ENCODE peak calls at places on chromosomes 7 and 10, in four cellular contexts. One of them, this sample, is unnamed.

GRCh38 chr7:28112883-28113540 is 67.6 kb downstream of the JAZF1 start:
- DNase-seq in H1: no peak
- DNase-seq in IMR-90: no peak
- DNase-seq in mesendoderm: no peak
- DNase-seq in this sample: no peak

GRCh38 chr10:73899401-73899780 is 11.5 kb upstream of the PLAU start:
- DNase-seq in mesendoderm: peak
- DNase-seq in H1: no peak
- DNase-seq in IMR-90: peak
- DNase-seq in this sample: no peak

GRCh38 chr7:123763191-123763661 is 14.4 kb upstream of the WASL start:
- DNase-seq in IMR-90: no peak
- DNase-seq in mesendoderm: no peak
- DNase-seq in H1: no peak
- DNase-seq in this sample: no peak

GRCh38 chr7:100016209-100016901 is 959 bp downstream of the ZKSCAN1 start:
- DNase-seq in mesendoderm: no peak
- DNase-seq in H1: no peak
- DNase-seq in IMR-90: no peak
- DNase-seq in this sample: no peak

GRCh38 chr10:7121154-7121797 is 289.6 kb downstream of the SFMBT2 start:
- DNase-seq in IMR-90: peak
- DNase-seq in mesendoderm: peak
- DNase-seq in H1: peak
- DNase-seq in this sample: peak

GRCh38 chr10:133134411-133135115 is 25.5 kb upstream of the KNDC1 start:
- DNase-seq in H1: peak
- DNase-seq in mesendoderm: no peak
- DNase-seq in IMR-90: no peak
- DNase-seq in this sample: peak

GRCh38 chr7:38398725-38399321 is 125.4 kb upstream of the TARP start:
- DNase-seq in mesendoderm: peak
- DNase-seq in H1: peak
- DNase-seq in IMR-90: peak
- DNase-seq in this sample: peak

GRCh38 chr10:19788075-19788686 is 28.1 kb upstream of the PLXDC2 start:
- DNase-seq in mesendoderm: peak
- DNase-seq in IMR-90: peak
- DNase-seq in H1: peak
- DNase-seq in this sample: no peak

GRCh38 chr7:41487229-41487861 is 215.5 kb downstream of the INHBA start:
- DNase-seq in IMR-90: no peak
- DNase-seq in H1: no peak
- DNase-seq in mesendoderm: no peak
- DNase-seq in this sample: no peak

GRCh38 chr7:155739538-155740140 is 72.6 kb downstream of the SHH start:
- DNase-seq in mesendoderm: no peak
- DNase-seq in H1: no peak
- DNase-seq in IMR-90: no peak
- DNase-seq in this sample: no peak

GRCh38 chr10:132135398-132135872 is 51.3 kb upstream of the DPYSL4 start:
- DNase-seq in mesendoderm: peak
- DNase-seq in H1: no peak
- DNase-seq in IMR-90: no peak
- DNase-seq in this sample: peak

GRCh38 chr7:57182031-57182430 is 49.8 kb upstream of the ZNF479 start:
- DNase-seq in H1: no peak
- DNase-seq in IMR-90: no peak
- DNase-seq in mesendoderm: no peak
- DNase-seq in this sample: no peak

GRCh38 chr7:66047426-66047825 is 28.2 kb upstream of the ASL start:
- DNase-seq in IMR-90: peak
- DNase-seq in mesendoderm: no peak
- DNase-seq in H1: no peak
- DNase-seq in this sample: no peak

GRCh38 chr10:114000461-114000860 is 43.2 kb upstream of the ADRB1 start:
- DNase-seq in mesendoderm: no peak
- DNase-seq in IMR-90: no peak
- DNase-seq in H1: no peak
- DNase-seq in this sample: no peak

GRCh38 chr7:75969182-75969581 is 25.2 kb downstream of the TMEM120A start:
- DNase-seq in H1: no peak
- DNase-seq in IMR-90: no peak
- DNase-seq in mesendoderm: no peak
- DNase-seq in this sample: no peak

GRCh38 chr7:97064972-97065587 is 40.4 kb upstream of the DLX5 start:
- DNase-seq in mesendoderm: peak
- DNase-seq in H1: peak
- DNase-seq in IMR-90: peak
- DNase-seq in this sample: no peak

GRCh38 chr10:101903827-101904520 is 60.4 kb upstream of the KCNIP2 start:
- DNase-seq in IMR-90: peak
- DNase-seq in mesendoderm: no peak
- DNase-seq in H1: no peak
- DNase-seq in this sample: no peak

GRCh38 chr10:121284952-121285351 is 313.3 kb downstream of the FGFR2 start:
- DNase-seq in H1: no peak
- DNase-seq in mesendoderm: no peak
- DNase-seq in IMR-90: no peak
- DNase-seq in this sample: no peak

GRCh38 chr7:122298618-122299017 is 5.9 kb downstream of the FEZF1 start:
- DNase-seq in mesendoderm: no peak
- DNase-seq in IMR-90: no peak
- DNase-seq in H1: no peak
- DNase-seq in this sample: no peak

GRCh38 chr7:150860978-150861295 is 8.6 kb downstream of the AOC1 start:
- DNase-seq in mesendoderm: no peak
- DNase-seq in H1: no peak
- DNase-seq in IMR-90: no peak
- DNase-seq in this sample: peak

GRCh38 chr7:140209866-140210609 is 33.3 kb upstream of the KDM7A start:
- DNase-seq in IMR-90: no peak
- DNase-seq in mesendoderm: no peak
- DNase-seq in H1: no peak
- DNase-seq in this sample: no peak

GRCh38 chr7:113561446-113561845 is 357.4 kb downstream of the PPP1R3A start:
- DNase-seq in mesendoderm: no peak
- DNase-seq in IMR-90: peak
- DNase-seq in H1: no peak
- DNase-seq in this sample: no peak

GRCh38 chr7:27462575-27463270 is 200.0 kb downstream of the HIBADH start:
- DNase-seq in mesendoderm: no peak
- DNase-seq in H1: no peak
- DNase-seq in IMR-90: peak
- DNase-seq in this sample: no peak

GRCh38 chr10:27745719-27746363 is at the start of gene MKX:
- DNase-seq in H1: peak
- DNase-seq in mesendoderm: peak
- DNase-seq in IMR-90: peak
- DNase-seq in this sample: peak

GRCh38 chr10:11663763-11664555 is 52.5 kb upstream of the USP6NL start:
- DNase-seq in mesendoderm: no peak
- DNase-seq in H1: no peak
- DNase-seq in IMR-90: no peak
- DNase-seq in this sample: no peak

GRCh38 chr7:142313528-142313927 is 55.7 kb upstream of the PRSS58 start:
- DNase-seq in IMR-90: no peak
- DNase-seq in H1: no peak
- DNase-seq in mesendoderm: no peak
- DNase-seq in this sample: no peak

GRCh38 chr7:100854146-100854895 is 1.8 kb downstream of the SLC12A9 start:
- DNase-seq in IMR-90: no peak
- DNase-seq in mesendoderm: no peak
- DNase-seq in H1: no peak
- DNase-seq in this sample: no peak

DNA sequence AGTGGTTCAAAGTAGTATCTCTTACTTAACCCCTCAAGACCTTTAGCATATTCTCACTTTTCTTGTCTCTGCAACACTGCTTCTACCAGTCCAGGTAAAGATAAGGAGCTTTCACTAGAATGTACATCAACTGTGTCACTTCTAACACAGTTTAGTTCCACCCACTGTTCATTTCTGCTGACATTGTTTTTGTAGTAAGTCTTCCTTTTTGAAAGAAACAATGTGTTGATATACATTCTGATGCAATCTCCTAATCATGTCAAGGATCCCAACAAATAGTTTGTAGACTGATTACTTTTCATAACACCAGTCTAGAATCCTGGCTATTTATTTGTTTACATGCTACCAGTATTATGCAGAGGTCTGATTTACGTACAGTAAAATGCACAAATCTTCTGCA is 47.5 kb downstream of the CCSER2 start:
- DNase-seq in IMR-90: no peak
- DNase-seq in mesendoderm: no peak
- DNase-seq in H1: no peak
- DNase-seq in this sample: no peak
- H3K56ac ChIP-seq in IMR-90: no peak
- H3K56ac ChIP-seq in mesendoderm: no peak
- H3K56ac ChIP-seq in H1: no peak
- H3K56ac ChIP-seq in this sample: no peak

DNA sequence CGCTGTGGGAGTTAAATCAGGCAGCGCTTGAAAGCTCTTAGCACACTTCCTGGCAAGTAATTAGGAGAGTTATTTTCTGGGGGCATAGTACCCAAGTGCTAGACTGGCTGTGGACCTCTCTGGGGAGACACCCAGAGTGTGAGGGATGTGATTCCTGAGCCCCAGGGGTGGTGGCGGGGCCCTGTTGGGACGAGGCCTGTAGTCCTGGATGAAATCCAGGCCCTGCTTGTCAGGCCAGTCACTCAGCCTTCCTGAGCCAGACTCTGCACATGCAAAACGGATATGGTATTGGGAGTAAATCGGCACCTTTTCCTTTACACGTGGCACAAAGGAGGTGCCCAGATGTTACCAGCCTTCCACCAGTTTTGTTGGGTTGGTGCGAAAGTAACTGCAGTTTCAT is 31.2 kb downstream of the TRRAP start:
- DNase-seq in IMR-90: no peak
- DNase-seq in H1: no peak
- DNase-seq in mesendoderm: no peak
- DNase-seq in this sample: no peak
- H3K56ac ChIP-seq in IMR-90: no peak
- H3K56ac ChIP-seq in H1: no peak
- H3K56ac ChIP-seq in mesendoderm: no peak
- H3K56ac ChIP-seq in this sample: no peak

GRCh38 chr10:42576338-42576737 is 62.0 kb downstream of the ZNF33B start:
- DNase-seq in mesendoderm: no peak
- DNase-seq in H1: no peak
- DNase-seq in IMR-90: no peak
- DNase-seq in this sample: no peak
- H3K56ac ChIP-seq in mesendoderm: no peak
- H3K56ac ChIP-seq in H1: no peak
- H3K56ac ChIP-seq in IMR-90: no peak
- H3K56ac ChIP-seq in this sample: no peak

DNA sequence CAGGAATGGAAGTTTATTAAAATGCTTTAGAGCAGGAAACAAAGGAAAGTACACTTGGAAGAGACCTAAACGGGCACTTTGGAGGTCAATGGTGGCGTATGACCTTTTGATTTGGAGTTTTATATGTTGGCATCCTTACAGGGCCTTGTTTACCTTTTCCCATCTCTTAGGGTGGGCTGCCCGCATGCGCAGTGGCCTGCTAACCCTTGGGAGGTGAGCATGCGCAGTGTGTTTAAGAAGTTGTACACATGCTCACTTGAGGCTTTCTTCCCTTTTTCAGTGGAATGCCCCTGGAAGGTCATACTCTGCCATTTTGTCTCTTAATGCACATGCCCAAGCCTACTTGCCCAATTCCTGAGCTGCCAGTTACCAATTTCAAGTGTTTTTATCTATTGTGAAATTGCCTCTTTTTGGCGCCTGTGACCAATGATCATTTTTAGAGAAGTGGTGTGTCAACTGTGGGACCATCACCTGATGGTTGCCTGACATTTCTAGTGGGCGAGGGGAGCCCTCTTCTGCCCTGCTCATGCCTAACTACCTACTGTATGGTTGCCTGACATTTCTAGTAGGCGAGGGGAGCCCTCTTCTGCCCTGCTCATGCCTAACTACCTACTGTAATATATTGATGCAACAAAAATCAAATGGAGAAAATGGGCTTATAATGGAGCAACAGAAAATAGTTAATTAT is 138.0 kb downstream of the PPP1R9A start:
- DNase-seq in H1: peak
- DNase-seq in IMR-90: no peak
- DNase-seq in mesendoderm: peak
- DNase-seq in this sample: peak
- H3K56ac ChIP-seq in H1: no peak
- H3K56ac ChIP-seq in IMR-90: no peak
- H3K56ac ChIP-seq in mesendoderm: no peak
- H3K56ac ChIP-seq in this sample: no peak

This sample was measured in H9.